ENCODE peak calls at places on chromosomes 1 and 21, in five cellular contexts. One of them, this sample, is unnamed.

GRCh38 chr1:240599299-240599698 is 12.7 kb downstream of the GREM2 start:
- DNase-seq in HTR-8/SVneo: no peak
- DNase-seq in HEK293T: no peak
- DNase-seq in NCI-H748 treated with DMSO at 0.1 percent for 48 hours: no peak
- DNase-seq in stimulated activated naive B cell treated with anti-CD40 and anti-IgM and Interleukin-4, amounts not matched to agents 10 μg/mL and 1 μg/mL and 100 μg/mL, for 72 hours: no peak
- DNase-seq in this sample: no peak

GRCh38 chr1:90505806-90506205 is 211.3 kb downstream of the BARHL2 start:
- DNase-seq in HTR-8/SVneo: no peak
- DNase-seq in HEK293T: no peak
- DNase-seq in NCI-H748 treated with DMSO at 0.1 percent for 48 hours: no peak
- DNase-seq in stimulated activated naive B cell treated with anti-CD40 and anti-IgM and Interleukin-4, amounts not matched to agents 10 μg/mL and 1 μg/mL and 100 μg/mL, for 72 hours: no peak
- DNase-seq in this sample: no peak

GRCh38 chr1:41661428-41662060 is 177.1 kb upstream of the EDN2 start:
- DNase-seq in HTR-8/SVneo: no peak
- DNase-seq in HEK293T: peak
- DNase-seq in NCI-H748 treated with DMSO at 0.1 percent for 48 hours: peak
- DNase-seq in stimulated activated naive B cell treated with anti-CD40 and anti-IgM and Interleukin-4, amounts not matched to agents 10 μg/mL and 1 μg/mL and 100 μg/mL, for 72 hours: no peak
- DNase-seq in this sample: peak

GRCh38 chr1:239944666-239945065 is 147.0 kb upstream of the FMN2 start:
- DNase-seq in HTR-8/SVneo: no peak
- DNase-seq in HEK293T: no peak
- DNase-seq in NCI-H748 treated with DMSO at 0.1 percent for 48 hours: no peak
- DNase-seq in stimulated activated naive B cell treated with anti-CD40 and anti-IgM and Interleukin-4, amounts not matched to agents 10 μg/mL and 1 μg/mL and 100 μg/mL, for 72 hours: no peak
- DNase-seq in this sample: no peak

GRCh38 chr1:117828206-117828605 is 101.2 kb downstream of the GDAP2 start:
- DNase-seq in HTR-8/SVneo: no peak
- DNase-seq in HEK293T: no peak
- DNase-seq in NCI-H748 treated with DMSO at 0.1 percent for 48 hours: no peak
- DNase-seq in stimulated activated naive B cell treated with anti-CD40 and anti-IgM and Interleukin-4, amounts not matched to agents 10 μg/mL and 1 μg/mL and 100 μg/mL, for 72 hours: no peak
- DNase-seq in this sample: no peak

GRCh38 chr1:3009556-3009955 is 11.7 kb upstream of the ACTRT2 start:
- DNase-seq in HTR-8/SVneo: no peak
- DNase-seq in HEK293T: no peak
- DNase-seq in NCI-H748 treated with DMSO at 0.1 percent for 48 hours: no peak
- DNase-seq in stimulated activated naive B cell treated with anti-CD40 and anti-IgM and Interleukin-4, amounts not matched to agents 10 μg/mL and 1 μg/mL and 100 μg/mL, for 72 hours: no peak
- DNase-seq in this sample: no peak

GRCh38 chr1:174116042-174116441 is 43.3 kb upstream of the RABGAP1L start:
- DNase-seq in HTR-8/SVneo: no peak
- DNase-seq in HEK293T: no peak
- DNase-seq in NCI-H748 treated with DMSO at 0.1 percent for 48 hours: no peak
- DNase-seq in stimulated activated naive B cell treated with anti-CD40 and anti-IgM and Interleukin-4, amounts not matched to agents 10 μg/mL and 1 μg/mL and 100 μg/mL, for 72 hours: no peak
- DNase-seq in this sample: no peak

GRCh38 chr1:214261206-214262123 is 19.5 kb upstream of the SMYD2 start:
- DNase-seq in HTR-8/SVneo: peak
- DNase-seq in HEK293T: peak
- DNase-seq in NCI-H748 treated with DMSO at 0.1 percent for 48 hours: peak
- DNase-seq in stimulated activated naive B cell treated with anti-CD40 and anti-IgM and Interleukin-4, amounts not matched to agents 10 μg/mL and 1 μg/mL and 100 μg/mL, for 72 hours: peak
- DNase-seq in this sample: peak

GRCh38 chr1:154446292-154446691 is 41.1 kb downstream of the IL6R start:
- DNase-seq in HTR-8/SVneo: peak
- DNase-seq in HEK293T: no peak
- DNase-seq in NCI-H748 treated with DMSO at 0.1 percent for 48 hours: no peak
- DNase-seq in stimulated activated naive B cell treated with anti-CD40 and anti-IgM and Interleukin-4, amounts not matched to agents 10 μg/mL and 1 μg/mL and 100 μg/mL, for 72 hours: no peak
- DNase-seq in this sample: no peak

GRCh38 chr1:958823-959729 is at the start of gene NOC2L:
- DNase-seq in HTR-8/SVneo: no peak
- DNase-seq in HEK293T: peak
- DNase-seq in NCI-H748 treated with DMSO at 0.1 percent for 48 hours: peak
- DNase-seq in stimulated activated naive B cell treated with anti-CD40 and anti-IgM and Interleukin-4, amounts not matched to agents 10 μg/mL and 1 μg/mL and 100 μg/mL, for 72 hours: peak
- DNase-seq in this sample: peak

GRCh38 chr1:14804626-14805025 is 206.1 kb downstream of the KAZN start:
- DNase-seq in HTR-8/SVneo: peak
- DNase-seq in HEK293T: peak
- DNase-seq in NCI-H748 treated with DMSO at 0.1 percent for 48 hours: peak
- DNase-seq in stimulated activated naive B cell treated with anti-CD40 and anti-IgM and Interleukin-4, amounts not matched to agents 10 μg/mL and 1 μg/mL and 100 μg/mL, for 72 hours: no peak
- DNase-seq in this sample: no peak

GRCh38 chr1:53732912-53733317 is 6.0 kb downstream of the GLIS1 start:
- DNase-seq in HTR-8/SVneo: no peak
- DNase-seq in HEK293T: no peak
- DNase-seq in NCI-H748 treated with DMSO at 0.1 percent for 48 hours: no peak
- DNase-seq in stimulated activated naive B cell treated with anti-CD40 and anti-IgM and Interleukin-4, amounts not matched to agents 10 μg/mL and 1 μg/mL and 100 μg/mL, for 72 hours: no peak
- DNase-seq in this sample: no peak

GRCh38 chr1:110112143-110112542 is at the start of gene UBL4B:
- DNase-seq in HTR-8/SVneo: no peak
- DNase-seq in HEK293T: no peak
- DNase-seq in NCI-H748 treated with DMSO at 0.1 percent for 48 hours: no peak
- DNase-seq in stimulated activated naive B cell treated with anti-CD40 and anti-IgM and Interleukin-4, amounts not matched to agents 10 μg/mL and 1 μg/mL and 100 μg/mL, for 72 hours: no peak
- DNase-seq in this sample: no peak

GRCh38 chr1:54012862-54013261 is 5.1 kb downstream of the LDLRAD1 start:
- DNase-seq in HTR-8/SVneo: no peak
- DNase-seq in HEK293T: no peak
- DNase-seq in NCI-H748 treated with DMSO at 0.1 percent for 48 hours: no peak
- DNase-seq in stimulated activated naive B cell treated with anti-CD40 and anti-IgM and Interleukin-4, amounts not matched to agents 10 μg/mL and 1 μg/mL and 100 μg/mL, for 72 hours: no peak
- DNase-seq in this sample: no peak

GRCh38 chr1:42743302-42744029 is 3.4 kb upstream of the CLDN19 start:
- DNase-seq in HTR-8/SVneo: peak
- DNase-seq in HEK293T: no peak
- DNase-seq in NCI-H748 treated with DMSO at 0.1 percent for 48 hours: no peak
- DNase-seq in stimulated activated naive B cell treated with anti-CD40 and anti-IgM and Interleukin-4, amounts not matched to agents 10 μg/mL and 1 μg/mL and 100 μg/mL, for 72 hours: no peak
- DNase-seq in this sample: no peak

GRCh38 chr1:86503477-86504129 is 34.9 kb downstream of the CLCA1 start:
- DNase-seq in HTR-8/SVneo: no peak
- DNase-seq in HEK293T: no peak
- DNase-seq in NCI-H748 treated with DMSO at 0.1 percent for 48 hours: no peak
- DNase-seq in stimulated activated naive B cell treated with anti-CD40 and anti-IgM and Interleukin-4, amounts not matched to agents 10 μg/mL and 1 μg/mL and 100 μg/mL, for 72 hours: no peak
- DNase-seq in this sample: no peak

GRCh38 chr1:38559180-38559874 is 300.2 kb downstream of the RRAGC start:
- DNase-seq in HTR-8/SVneo: no peak
- DNase-seq in HEK293T: no peak
- DNase-seq in NCI-H748 treated with DMSO at 0.1 percent for 48 hours: no peak
- DNase-seq in stimulated activated naive B cell treated with anti-CD40 and anti-IgM and Interleukin-4, amounts not matched to agents 10 μg/mL and 1 μg/mL and 100 μg/mL, for 72 hours: peak
- DNase-seq in this sample: no peak

GRCh38 chr1:7298749-7299151 is 472.3 kb upstream of the VAMP3 start:
- DNase-seq in HTR-8/SVneo: no peak
- DNase-seq in HEK293T: no peak
- DNase-seq in NCI-H748 treated with DMSO at 0.1 percent for 48 hours: no peak
- DNase-seq in stimulated activated naive B cell treated with anti-CD40 and anti-IgM and Interleukin-4, amounts not matched to agents 10 μg/mL and 1 μg/mL and 100 μg/mL, for 72 hours: no peak
- DNase-seq in this sample: no peak

GRCh38 chr1:119374208-119374877 is 5.8 kb downstream of the HAO2 start:
- DNase-seq in HTR-8/SVneo: no peak
- DNase-seq in HEK293T: no peak
- DNase-seq in NCI-H748 treated with DMSO at 0.1 percent for 48 hours: no peak
- DNase-seq in stimulated activated naive B cell treated with anti-CD40 and anti-IgM and Interleukin-4, amounts not matched to agents 10 μg/mL and 1 μg/mL and 100 μg/mL, for 72 hours: no peak
- DNase-seq in this sample: no peak

GRCh38 chr1:15526021-15526489 is 593 bp upstream of the DNAJC16 start:
- DNase-seq in HTR-8/SVneo: no peak
- DNase-seq in HEK293T: no peak
- DNase-seq in NCI-H748 treated with DMSO at 0.1 percent for 48 hours: peak
- DNase-seq in stimulated activated naive B cell treated with anti-CD40 and anti-IgM and Interleukin-4, amounts not matched to agents 10 μg/mL and 1 μg/mL and 100 μg/mL, for 72 hours: no peak
- DNase-seq in this sample: no peak

GRCh38 chr1:235341334-235341733 is 13.0 kb downstream of the GGPS1 start:
- DNase-seq in HTR-8/SVneo: no peak
- DNase-seq in HEK293T: no peak
- DNase-seq in NCI-H748 treated with DMSO at 0.1 percent for 48 hours: no peak
- DNase-seq in stimulated activated naive B cell treated with anti-CD40 and anti-IgM and Interleukin-4, amounts not matched to agents 10 μg/mL and 1 μg/mL and 100 μg/mL, for 72 hours: no peak
- DNase-seq in this sample: no peak

GRCh38 chr1:30899577-30900389 is 8.8 kb downstream of the SDC3 start:
- DNase-seq in HTR-8/SVneo: no peak
- DNase-seq in HEK293T: no peak
- DNase-seq in NCI-H748 treated with DMSO at 0.1 percent for 48 hours: no peak
- DNase-seq in stimulated activated naive B cell treated with anti-CD40 and anti-IgM and Interleukin-4, amounts not matched to agents 10 μg/mL and 1 μg/mL and 100 μg/mL, for 72 hours: no peak
- DNase-seq in this sample: no peak

GRCh38 chr1:93446837-93447451 is 974 bp upstream of the FNBP1L start:
- DNase-seq in HTR-8/SVneo: no peak
- DNase-seq in HEK293T: no peak
- DNase-seq in NCI-H748 treated with DMSO at 0.1 percent for 48 hours: peak
- DNase-seq in stimulated activated naive B cell treated with anti-CD40 and anti-IgM and Interleukin-4, amounts not matched to agents 10 μg/mL and 1 μg/mL and 100 μg/mL, for 72 hours: no peak
- DNase-seq in this sample: peak

GRCh38 chr1:10211805-10212405 is 1.5 kb downstream of the KIF1B start:
- DNase-seq in HTR-8/SVneo: no peak
- DNase-seq in HEK293T: no peak
- DNase-seq in NCI-H748 treated with DMSO at 0.1 percent for 48 hours: no peak
- DNase-seq in stimulated activated naive B cell treated with anti-CD40 and anti-IgM and Interleukin-4, amounts not matched to agents 10 μg/mL and 1 μg/mL and 100 μg/mL, for 72 hours: no peak
- DNase-seq in this sample: no peak

GRCh38 chr21:43588957-43589356 is 70.3 kb downstream of the HSF2BP start:
- DNase-seq in HTR-8/SVneo: no peak
- DNase-seq in HEK293T: no peak
- DNase-seq in NCI-H748 treated with DMSO at 0.1 percent for 48 hours: no peak
- DNase-seq in stimulated activated naive B cell treated with anti-CD40 and anti-IgM and Interleukin-4, amounts not matched to agents 10 μg/mL and 1 μg/mL and 100 μg/mL, for 72 hours: no peak
- DNase-seq in this sample: no peak

GRCh38 chr21:40516336-40516735 is 330.6 kb downstream of the DSCAM start:
- DNase-seq in HTR-8/SVneo: no peak
- DNase-seq in HEK293T: no peak
- DNase-seq in NCI-H748 treated with DMSO at 0.1 percent for 48 hours: no peak
- DNase-seq in stimulated activated naive B cell treated with anti-CD40 and anti-IgM and Interleukin-4, amounts not matched to agents 10 μg/mL and 1 μg/mL and 100 μg/mL, for 72 hours: no peak
- DNase-seq in this sample: no peak

GRCh38 chr21:19607983-19608668 is 1204.5 kb upstream of the TMPRSS15 start:
- DNase-seq in HTR-8/SVneo: no peak
- DNase-seq in HEK293T: no peak
- DNase-seq in NCI-H748 treated with DMSO at 0.1 percent for 48 hours: peak
- DNase-seq in stimulated activated naive B cell treated with anti-CD40 and anti-IgM and Interleukin-4, amounts not matched to agents 10 μg/mL and 1 μg/mL and 100 μg/mL, for 72 hours: no peak
- DNase-seq in this sample: no peak

GRCh38 chr1:154663656-154664055 is 55.7 kb upstream of the ADAR start:
- DNase-seq in HTR-8/SVneo: no peak
- DNase-seq in HEK293T: no peak
- DNase-seq in NCI-H748 treated with DMSO at 0.1 percent for 48 hours: no peak
- DNase-seq in stimulated activated naive B cell treated with anti-CD40 and anti-IgM and Interleukin-4, amounts not matched to agents 10 μg/mL and 1 μg/mL and 100 μg/mL, for 72 hours: no peak
- DNase-seq in this sample: no peak